ENCODE peak calls at places on chromosome 16, in eight cellular contexts. One of them, this sample, is unnamed. For H3K4me1, the result is how much of the 10 kb centered on the place peaks cover.

GRCh38 chr16:57808589-57808988 is 6.3 kb upstream of the KIFC3 start:
- DNase-seq in H9: no peak
- DNase-seq in IMR-90: no peak
- DNase-seq in trophoblast cell: no peak
- DNase-seq in PC-3: no peak
- DNase-seq in GM23248: no peak
- DNase-seq in neural progenitor cell: no peak
- DNase-seq in endothelial cell of umbilical vein: no peak
- DNase-seq in this sample: no peak

GRCh38 chr16:84254080-84254479 is 14.3 kb upstream of the KCNG4 start:
- DNase-seq in H9: no peak
- DNase-seq in IMR-90: no peak
- DNase-seq in trophoblast cell: no peak
- DNase-seq in PC-3: no peak
- DNase-seq in GM23248: no peak
- DNase-seq in neural progenitor cell: no peak
- DNase-seq in endothelial cell of umbilical vein: no peak
- DNase-seq in this sample: no peak

GRCh38 chr16:60203525-60204124 is 1469.5 kb upstream of the GOT2 start:
- DNase-seq in H9: no peak
- DNase-seq in IMR-90: peak
- DNase-seq in trophoblast cell: no peak
- DNase-seq in PC-3: no peak
- DNase-seq in GM23248: peak
- DNase-seq in neural progenitor cell: peak
- DNase-seq in endothelial cell of umbilical vein: peak
- DNase-seq in this sample: peak

GRCh38 chr16:59042296-59042695 is 308.2 kb upstream of the GOT2 start:
- DNase-seq in H9: no peak
- DNase-seq in IMR-90: no peak
- DNase-seq in trophoblast cell: no peak
- DNase-seq in PC-3: no peak
- DNase-seq in GM23248: no peak
- DNase-seq in neural progenitor cell: no peak
- DNase-seq in endothelial cell of umbilical vein: no peak
- DNase-seq in this sample: no peak

GRCh38 chr16:83713597-83713996 is 94.2 kb upstream of the HSBP1 start:
- DNase-seq in H9: no peak
- DNase-seq in IMR-90: no peak
- DNase-seq in trophoblast cell: no peak
- DNase-seq in PC-3: no peak
- DNase-seq in GM23248: no peak
- DNase-seq in neural progenitor cell: no peak
- DNase-seq in endothelial cell of umbilical vein: no peak
- DNase-seq in this sample: no peak

GRCh38 chr16:67666032-67666537 is 465 bp downstream of the ENKD1 start:
- DNase-seq in H9: peak
- DNase-seq in IMR-90: no peak
- DNase-seq in trophoblast cell: no peak
- DNase-seq in PC-3: no peak
- DNase-seq in GM23248: peak
- DNase-seq in neural progenitor cell: peak
- DNase-seq in endothelial cell of umbilical vein: peak
- DNase-seq in this sample: peak

GRCh38 chr16:79182618-79183017 is 417.9 kb downstream of the MAF start:
- DNase-seq in H9: no peak
- DNase-seq in IMR-90: no peak
- DNase-seq in trophoblast cell: no peak
- DNase-seq in PC-3: no peak
- DNase-seq in GM23248: peak
- DNase-seq in neural progenitor cell: no peak
- DNase-seq in endothelial cell of umbilical vein: no peak
- DNase-seq in this sample: no peak

GRCh38 chr16:52191533-52192134 is 355.3 kb downstream of the TOX3 start:
- DNase-seq in H9: peak
- DNase-seq in IMR-90: peak
- DNase-seq in trophoblast cell: peak
- DNase-seq in PC-3: peak
- DNase-seq in GM23248: peak
- DNase-seq in neural progenitor cell: peak
- DNase-seq in endothelial cell of umbilical vein: peak
- DNase-seq in this sample: peak

GRCh38 chr16:83365166-83365565 is 442.6 kb upstream of the HSBP1 start:
- DNase-seq in H9: no peak
- DNase-seq in IMR-90: peak
- DNase-seq in trophoblast cell: no peak
- DNase-seq in PC-3: no peak
- DNase-seq in GM23248: peak
- DNase-seq in neural progenitor cell: no peak
- DNase-seq in endothelial cell of umbilical vein: peak
- DNase-seq in this sample: no peak

GRCh38 chr16:67968440-67969285 is at the start of gene SLC12A4:
- DNase-seq in H9: peak
- DNase-seq in IMR-90: peak
- DNase-seq in trophoblast cell: peak
- DNase-seq in PC-3: peak
- DNase-seq in GM23248: peak
- DNase-seq in neural progenitor cell: peak
- DNase-seq in endothelial cell of umbilical vein: peak
- DNase-seq in this sample: peak

GRCh38 chr16:70162041-70162451 is 11.5 kb upstream of the CLEC18C start:
- DNase-seq in H9: no peak
- DNase-seq in IMR-90: peak
- DNase-seq in trophoblast cell: no peak
- DNase-seq in PC-3: peak
- DNase-seq in GM23248: peak
- DNase-seq in neural progenitor cell: no peak
- DNase-seq in endothelial cell of umbilical vein: peak
- DNase-seq in this sample: peak

GRCh38 chr16:27475561-27475960 is 73.6 kb downstream of the IL21R start:
- DNase-seq in H9: no peak
- DNase-seq in IMR-90: peak
- DNase-seq in trophoblast cell: no peak
- DNase-seq in PC-3: peak
- DNase-seq in GM23248: peak
- DNase-seq in neural progenitor cell: no peak
- DNase-seq in endothelial cell of umbilical vein: peak
- DNase-seq in this sample: peak

GRCh38 chr16:17351471-17352045 is 119.2 kb downstream of the XYLT1 start:
- DNase-seq in H9: no peak
- DNase-seq in IMR-90: no peak
- DNase-seq in trophoblast cell: no peak
- DNase-seq in PC-3: no peak
- DNase-seq in GM23248: no peak
- DNase-seq in neural progenitor cell: no peak
- DNase-seq in endothelial cell of umbilical vein: no peak
- DNase-seq in this sample: no peak

GRCh38 chr16:73126453-73126853 is 78.5 kb upstream of the ZFHX3 start:
- DNase-seq in H9: no peak
- DNase-seq in IMR-90: peak
- DNase-seq in trophoblast cell: peak
- DNase-seq in PC-3: no peak
- DNase-seq in GM23248: peak
- DNase-seq in neural progenitor cell: no peak
- DNase-seq in endothelial cell of umbilical vein: no peak
- DNase-seq in this sample: peak

DNA sequence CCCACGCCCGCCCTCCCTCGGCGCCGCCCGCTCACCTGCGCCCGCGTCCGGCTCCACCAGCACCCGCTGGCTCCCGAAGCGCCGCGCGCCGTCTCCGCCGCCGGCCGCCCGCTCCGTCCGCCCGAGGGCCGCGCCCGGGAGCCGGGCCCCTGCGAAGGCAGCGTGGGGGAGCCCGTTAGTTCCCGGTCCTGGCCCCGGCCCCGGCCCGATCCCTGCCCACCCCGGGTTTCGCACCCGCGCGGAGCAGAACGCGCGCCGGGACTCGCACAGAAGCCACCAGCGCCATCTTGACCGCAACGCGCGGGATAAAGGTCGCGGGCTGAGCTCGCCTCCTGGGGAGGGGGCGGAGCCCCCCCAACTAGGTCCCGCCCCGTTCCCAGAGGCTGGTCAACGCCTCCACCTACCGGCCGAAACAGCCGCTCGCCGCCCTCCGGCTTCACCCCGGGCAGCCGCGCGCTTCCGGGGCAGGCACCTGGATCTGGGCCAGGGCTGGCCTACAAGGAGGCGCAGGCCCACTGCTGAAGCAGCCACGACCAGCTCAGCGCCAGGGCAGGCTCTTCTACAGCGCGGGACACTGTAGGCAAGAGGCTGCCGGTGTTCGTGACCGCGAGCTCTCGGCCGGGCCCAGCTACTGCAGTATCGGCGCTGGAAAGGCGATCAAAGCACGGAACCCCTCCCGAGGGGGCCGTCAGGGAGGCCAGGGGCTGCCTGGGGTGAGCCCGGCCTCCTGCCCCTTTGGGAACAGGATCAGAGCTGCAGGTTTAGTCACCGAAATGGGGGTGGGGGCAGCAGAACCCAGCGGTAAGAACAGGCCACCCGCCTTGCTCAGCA is at the start of gene ECI1:
- DNase-seq in H9: peak
- DNase-seq in IMR-90: peak
- DNase-seq in trophoblast cell: peak
- DNase-seq in PC-3: peak
- DNase-seq in GM23248: peak
- DNase-seq in neural progenitor cell: peak
- DNase-seq in endothelial cell of umbilical vein: peak
- DNase-seq in this sample: peak
- H3K9ac ChIP-seq in H9: peak
- H3K9ac ChIP-seq in IMR-90: peak
- H3K9ac ChIP-seq in trophoblast cell: peak
- H3K9ac ChIP-seq in PC-3: peak
- H3K9ac ChIP-seq in GM23248: peak
- H3K9ac ChIP-seq in neural progenitor cell: peak
- H3K9ac ChIP-seq in endothelial cell of umbilical vein: peak
- H3K9ac ChIP-seq in this sample: peak

DNA sequence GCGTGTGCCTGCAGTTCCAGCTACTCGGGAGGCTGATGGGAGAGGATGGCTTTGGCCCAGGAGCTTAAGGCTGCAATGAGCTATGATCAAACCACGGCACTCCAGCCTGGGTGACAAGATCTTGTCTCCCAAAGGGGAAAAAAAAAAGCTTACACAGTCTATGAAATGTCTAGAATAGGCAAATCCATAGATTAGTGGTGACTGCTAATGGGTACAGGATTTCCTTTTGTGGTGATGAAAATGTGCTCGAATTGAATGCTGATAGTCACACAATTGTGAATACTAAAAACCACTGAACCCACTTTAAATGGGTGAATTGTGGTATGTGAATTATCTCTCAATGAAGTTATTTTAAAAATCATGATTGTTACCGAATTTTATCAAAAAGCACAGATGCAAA is 14.9 kb downstream of the USP7 start:
- DNase-seq in H9: no peak
- DNase-seq in IMR-90: no peak
- DNase-seq in trophoblast cell: no peak
- DNase-seq in PC-3: no peak
- DNase-seq in GM23248: no peak
- DNase-seq in neural progenitor cell: no peak
- DNase-seq in endothelial cell of umbilical vein: no peak
- DNase-seq in this sample: no peak
- H3K4me1 ChIP-seq in H9: under half
- H3K4me1 ChIP-seq in IMR-90: under half
- H3K4me1 ChIP-seq in trophoblast cell: under half
- H3K4me1 ChIP-seq in PC-3: under half
- H3K4me1 ChIP-seq in GM23248: under half
- H3K4me1 ChIP-seq in neural progenitor cell: under half
- H3K4me1 ChIP-seq in endothelial cell of umbilical vein: under half
- H3K4me1 ChIP-seq in this sample: under half

GRCh38 chr16:88726408-88726749 is 20.1 kb downstream of the CTU2 start:
- DNase-seq in H9: no peak
- DNase-seq in IMR-90: no peak
- DNase-seq in trophoblast cell: no peak
- DNase-seq in PC-3: no peak
- DNase-seq in GM23248: no peak
- DNase-seq in neural progenitor cell: no peak
- DNase-seq in endothelial cell of umbilical vein: no peak
- DNase-seq in this sample: no peak
- H3K9ac ChIP-seq in H9: no peak
- H3K9ac ChIP-seq in IMR-90: no peak
- H3K9ac ChIP-seq in trophoblast cell: no peak
- H3K9ac ChIP-seq in PC-3: no peak
- H3K9ac ChIP-seq in GM23248: no peak
- H3K9ac ChIP-seq in neural progenitor cell: no peak
- H3K9ac ChIP-seq in endothelial cell of umbilical vein: no peak
- H3K9ac ChIP-seq in this sample: no peak

GRCh38 chr16:9105189-9105588 is 13.7 kb downstream of the HAPSTR1 start:
- DNase-seq in H9: no peak
- DNase-seq in IMR-90: no peak
- DNase-seq in trophoblast cell: no peak
- DNase-seq in PC-3: no peak
- DNase-seq in GM23248: no peak
- DNase-seq in neural progenitor cell: no peak
- DNase-seq in endothelial cell of umbilical vein: no peak
- DNase-seq in this sample: peak
- H3K4me1 ChIP-seq in H9: under half
- H3K4me1 ChIP-seq in IMR-90: under half
- H3K4me1 ChIP-seq in trophoblast cell: under half
- H3K4me1 ChIP-seq in PC-3: under half
- H3K4me1 ChIP-seq in GM23248: half or more
- H3K4me1 ChIP-seq in neural progenitor cell: under half
- H3K4me1 ChIP-seq in endothelial cell of umbilical vein: under half
- H3K4me1 ChIP-seq in this sample: half or more

GRCh38 chr16:88481851-88482250 is 28.8 kb downstream of the ZFPM1 start:
- DNase-seq in H9: no peak
- DNase-seq in IMR-90: no peak
- DNase-seq in trophoblast cell: no peak
- DNase-seq in PC-3: no peak
- DNase-seq in GM23248: no peak
- DNase-seq in neural progenitor cell: no peak
- DNase-seq in endothelial cell of umbilical vein: no peak
- DNase-seq in this sample: no peak

GRCh38 chr16:88478889-88479794 is 26.1 kb downstream of the ZFPM1 start:
- DNase-seq in H9: no peak
- DNase-seq in IMR-90: no peak
- DNase-seq in trophoblast cell: no peak
- DNase-seq in PC-3: no peak
- DNase-seq in GM23248: no peak
- DNase-seq in neural progenitor cell: no peak
- DNase-seq in endothelial cell of umbilical vein: no peak
- DNase-seq in this sample: no peak

GRCh38 chr16:88478115-88478514 is 25.0 kb downstream of the ZFPM1 start:
- DNase-seq in H9: no peak
- DNase-seq in IMR-90: no peak
- DNase-seq in trophoblast cell: no peak
- DNase-seq in PC-3: no peak
- DNase-seq in GM23248: no peak
- DNase-seq in neural progenitor cell: no peak
- DNase-seq in endothelial cell of umbilical vein: no peak
- DNase-seq in this sample: no peak

GRCh38 chr16:88477631-88478030 is 24.6 kb downstream of the ZFPM1 start:
- DNase-seq in H9: no peak
- DNase-seq in IMR-90: no peak
- DNase-seq in trophoblast cell: no peak
- DNase-seq in PC-3: no peak
- DNase-seq in GM23248: no peak
- DNase-seq in neural progenitor cell: no peak
- DNase-seq in endothelial cell of umbilical vein: no peak
- DNase-seq in this sample: no peak

GRCh38 chr16:88479795-88480760 is 27.0 kb downstream of the ZFPM1 start:
- DNase-seq in H9: no peak
- DNase-seq in IMR-90: no peak
- DNase-seq in trophoblast cell: no peak
- DNase-seq in PC-3: no peak
- DNase-seq in GM23248: no peak
- DNase-seq in neural progenitor cell: no peak
- DNase-seq in endothelial cell of umbilical vein: no peak
- DNase-seq in this sample: no peak
- H3K9ac ChIP-seq in H9: no peak
- H3K9ac ChIP-seq in IMR-90: no peak
- H3K9ac ChIP-seq in trophoblast cell: no peak
- H3K9ac ChIP-seq in PC-3: no peak
- H3K9ac ChIP-seq in GM23248: no peak
- H3K9ac ChIP-seq in neural progenitor cell: no peak
- H3K9ac ChIP-seq in endothelial cell of umbilical vein: no peak
- H3K9ac ChIP-seq in this sample: no peak